ENCODE peak calls at places on chromosomes 7 and 10, in eight cellular contexts. G is KBM-7; W is hippocampal formation; Q is fibroblast of lung; Z is LoVo; C is activated CD4-positive, alpha-beta T cell treated with anti-CD3 and anti-CD28 coated beads, Interleukin-2, amount 10 ng/mL, durations not matched to agents 7 days and 5 days; V is Calu3; L is substantia nigra. E is an unnamed sample.

GRCh38 chr7:67604461-67605386 is 608.1 kb downstream of the TYW1 start:
- DNase-seq in G (no peak), W (no peak), Q (no peak), Z (no peak), C (no peak), V (no peak), L (no peak), E (no peak)

GRCh38 chr7:66627876-66628360 is 763 bp upstream of the KCTD7 start:
- DNase-seq in G (no peak), W (no peak), Q (no peak), Z (no peak), C (no peak), V (no peak), L (no peak), E (no peak)

GRCh38 chr10:23021430-23021829 is 73.9 kb upstream of the MSRB2 start:
- DNase-seq in G (no peak), W (no peak), Q (no peak), Z (no peak), C (no peak), V (no peak), L (no peak), E (no peak)

GRCh38 chr10:99435986-99436633 is 5.7 kb upstream of the GOT1 start:
- DNase-seq in G (peak), W (no peak), Q (peak), Z (peak), C (peak), V (peak), L (no peak), E (no peak)

GRCh38 chr7:76405738-76406137 is 3.8 kb downstream of the SSC4D start:
- DNase-seq in G (no peak), W (no peak), Q (no peak), Z (no peak), C (no peak), V (no peak), L (no peak), E (no peak)

GRCh38 chr7:132891554-132891953 is 190.3 kb downstream of the CHCHD3 start:
- DNase-seq in G (no peak), W (no peak), Q (no peak), Z (no peak), C (no peak), V (no peak), L (no peak), E (no peak)

GRCh38 chr10:61452229-61452651 is 941 bp downstream of the TMEM26 start:
- DNase-seq in G (no peak), W (no peak), Q (peak), Z (no peak), C (no peak), V (no peak), L (no peak), E (no peak)

GRCh38 chr10:71754562-71754961 is 18.8 kb downstream of the VSIR start:
- DNase-seq in G (no peak), W (no peak), Q (no peak), Z (no peak), C (no peak), V (no peak), L (no peak), E (no peak)

GRCh38 chr10:132228616-132229015 is 41.9 kb downstream of the DPYSL4 start:
- DNase-seq in G (no peak), W (no peak), Q (no peak), Z (no peak), C (no peak), V (no peak), L (no peak), E (no peak)

GRCh38 chr10:69463886-69464285 is 12.6 kb downstream of the TSPAN15 start:
- DNase-seq in G (no peak), W (no peak), Q (no peak), Z (no peak), C (no peak), V (no peak), L (no peak), E (no peak)

GRCh38 chr7:30246392-30246791 is 38.0 kb upstream of the ZNRF2 start:
- DNase-seq in G (no peak), W (no peak), Q (no peak), Z (no peak), C (no peak), V (no peak), L (no peak), E (no peak)

GRCh38 chr10:2681911-2682310 is 385.4 kb upstream of the PFKP start:
- DNase-seq in G (no peak), W (no peak), Q (no peak), Z (no peak), C (no peak), V (no peak), L (no peak), E (no peak)

GRCh38 chr10:132162021-132162531 is 24.7 kb upstream of the DPYSL4 start:
- DNase-seq in G (no peak), W (no peak), Q (no peak), Z (no peak), C (peak), V (no peak), L (no peak), E (no peak)

GRCh38 chr10:48480397-48481374 is 124.2 kb downstream of the ARHGAP22 start:
- DNase-seq in G (no peak), W (no peak), Q (peak), Z (no peak), C (no peak), V (no peak), L (no peak), E (no peak)

GRCh38 chr7:107080099-107080505 is 35.6 kb downstream of the PRKAR2B start:
- DNase-seq in G (no peak), W (no peak), Q (no peak), Z (no peak), C (no peak), V (no peak), L (no peak), E (no peak)

GRCh38 chr7:131007439-131008330 is 273.7 kb upstream of the KLF14 start:
- DNase-seq in G (peak), W (no peak), Q (peak), Z (peak), C (peak), V (peak), L (peak), E (peak)

GRCh38 chr10:102408728-102409603 is 9.6 kb downstream of the PSD start:
- DNase-seq in G (no peak), W (peak), Q (peak), Z (no peak), C (peak), V (no peak), L (no peak), E (peak)

GRCh38 chr10:61754553-61755540 is 92.1 kb downstream of the CABCOCO1 start:
- DNase-seq in G (no peak), W (no peak), Q (no peak), Z (no peak), C (no peak), V (no peak), L (no peak), E (no peak)

GRCh38 chr10:100742067-100742771 is 3.2 kb upstream of the PAX2 start:
- DNase-seq in G (no peak), W (no peak), Q (no peak), Z (no peak), C (no peak), V (no peak), L (no peak), E (no peak)

GRCh38 chr7:106039486-106040060 is 72.5 kb downstream of the SYPL1 start:
- DNase-seq in G (no peak), W (no peak), Q (peak), Z (no peak), C (no peak), V (no peak), L (no peak), E (no peak)

GRCh38 chr10:21479553-21480315 is 45.7 kb downstream of the SKIDA1 start:
- DNase-seq in G (no peak), W (no peak), Q (peak), Z (no peak), C (no peak), V (no peak), L (no peak), E (no peak)

GRCh38 chr7:108404509-108405435 is 51.5 kb downstream of the NRCAM start:
- DNase-seq in G (no peak), W (no peak), Q (peak), Z (no peak), C (no peak), V (no peak), L (no peak), E (no peak)

GRCh38 chr7:32059289-32060045 is 10.7 kb downstream of the PDE1C start:
- DNase-seq in G (no peak), W (no peak), Q (peak), Z (peak), C (no peak), V (no peak), L (no peak), E (no peak)

GRCh38 chr7:30238721-30239441 is 45.5 kb upstream of the ZNRF2 start:
- DNase-seq in G (no peak), W (no peak), Q (peak), Z (peak), C (no peak), V (peak), L (no peak), E (peak)

GRCh38 chr10:120948889-120949382 is 97.8 kb downstream of the WDR11 start:
- DNase-seq in G (peak), W (peak), Q (peak), Z (peak), C (peak), V (peak), L (peak), E (peak)

GRCh38 chr7:152577339-152577738 is 98.6 kb downstream of the XRCC2 start:
- DNase-seq in G (no peak), W (no peak), Q (no peak), Z (no peak), C (no peak), V (no peak), L (no peak), E (no peak)